ENCODE peak calls at places on chromosomes 4 and X, in eight cellular contexts. One of them, this sample, is unnamed.
A peak's percentile ranks its signal among the peaks of the same experiment; 100 is the strongest.

GRCh38 chrX:85004255-85004654 is 578 bp downstream of the APOOL start:
- DNase-seq in HEK293T: no peak
- DNase-seq in CD8-positive, alpha-beta T cell: no peak
- DNase-seq in astrocyte of the spinal cord: peak; percentile 23
- DNase-seq in DMS 273 treated with DMSO at 0.1 percent for 48 hours: no peak
- DNase-seq in NB4: peak; percentile 7
- DNase-seq in fibroblast of lung: peak; percentile 12
- DNase-seq in activated CD4-positive, alpha-beta T cell treated with anti-CD3 and anti-CD28 coated beads for 24 hours: no peak
- DNase-seq in this sample: no peak

GRCh38 chrX:151982217-151982616 is 7.7 kb upstream of the GABRE start:
- DNase-seq in fibroblast of lung: peak; percentile 59
- DNase-seq in DMS 273 treated with DMSO at 0.1 percent for 48 hours: no peak
- DNase-seq in NB4: peak; percentile 35
- DNase-seq in astrocyte of the spinal cord: peak; percentile 82
- DNase-seq in activated CD4-positive, alpha-beta T cell treated with anti-CD3 and anti-CD28 coated beads for 24 hours: no peak
- DNase-seq in HEK293T: no peak
- DNase-seq in CD8-positive, alpha-beta T cell: no peak
- DNase-seq in this sample: no peak

GRCh38 chr4:74793757-74794340 is 474 bp downstream of the BTC start:
- DNase-seq in fibroblast of lung: peak; percentile 35
- DNase-seq in CD8-positive, alpha-beta T cell: no peak
- DNase-seq in astrocyte of the spinal cord: peak; percentile 24
- DNase-seq in DMS 273 treated with DMSO at 0.1 percent for 48 hours: peak; percentile 25
- DNase-seq in activated CD4-positive, alpha-beta T cell treated with anti-CD3 and anti-CD28 coated beads for 24 hours: no peak
- DNase-seq in HEK293T: no peak
- DNase-seq in NB4: no peak
- DNase-seq in this sample: no peak

GRCh38 chr4:183766140-183766539 is 107.0 kb downstream of the TRAPPC11 start:
- DNase-seq in DMS 273 treated with DMSO at 0.1 percent for 48 hours: no peak
- DNase-seq in CD8-positive, alpha-beta T cell: no peak
- DNase-seq in HEK293T: no peak
- DNase-seq in astrocyte of the spinal cord: no peak
- DNase-seq in fibroblast of lung: no peak
- DNase-seq in activated CD4-positive, alpha-beta T cell treated with anti-CD3 and anti-CD28 coated beads for 24 hours: no peak
- DNase-seq in NB4: no peak
- DNase-seq in this sample: no peak

GRCh38 chrX:72351606-72352338 is 46.1 kb upstream of the CITED1 start:
- DNase-seq in NB4: no peak
- DNase-seq in DMS 273 treated with DMSO at 0.1 percent for 48 hours: no peak
- DNase-seq in astrocyte of the spinal cord: peak; percentile 35
- DNase-seq in HEK293T: no peak
- DNase-seq in fibroblast of lung: peak; percentile 9
- DNase-seq in CD8-positive, alpha-beta T cell: no peak
- DNase-seq in activated CD4-positive, alpha-beta T cell treated with anti-CD3 and anti-CD28 coated beads for 24 hours: no peak
- DNase-seq in this sample: no peak

GRCh38 chr4:61753739-61754138 is 553.6 kb downstream of the ADGRL3 start:
- DNase-seq in DMS 273 treated with DMSO at 0.1 percent for 48 hours: no peak
- DNase-seq in astrocyte of the spinal cord: no peak
- DNase-seq in NB4: no peak
- DNase-seq in activated CD4-positive, alpha-beta T cell treated with anti-CD3 and anti-CD28 coated beads for 24 hours: no peak
- DNase-seq in HEK293T: no peak
- DNase-seq in fibroblast of lung: no peak
- DNase-seq in CD8-positive, alpha-beta T cell: no peak
- DNase-seq in this sample: no peak

GRCh38 chr4:151854731-151855130 is 93.9 kb upstream of the GATB start:
- DNase-seq in DMS 273 treated with DMSO at 0.1 percent for 48 hours: no peak
- DNase-seq in CD8-positive, alpha-beta T cell: no peak
- DNase-seq in HEK293T: no peak
- DNase-seq in activated CD4-positive, alpha-beta T cell treated with anti-CD3 and anti-CD28 coated beads for 24 hours: no peak
- DNase-seq in astrocyte of the spinal cord: peak; percentile 19
- DNase-seq in NB4: no peak
- DNase-seq in fibroblast of lung: peak; percentile 14
- DNase-seq in this sample: no peak

GRCh38 chr4:151801547-151802516 is 41.0 kb upstream of the GATB start:
- DNase-seq in DMS 273 treated with DMSO at 0.1 percent for 48 hours: no peak
- DNase-seq in NB4: peak; percentile 49
- DNase-seq in activated CD4-positive, alpha-beta T cell treated with anti-CD3 and anti-CD28 coated beads for 24 hours: peak; percentile 52
- DNase-seq in astrocyte of the spinal cord: peak; percentile 71
- DNase-seq in fibroblast of lung: peak; percentile 55
- DNase-seq in CD8-positive, alpha-beta T cell: peak; percentile 59
- DNase-seq in HEK293T: peak; percentile 72
- DNase-seq in this sample: peak; percentile 12

GRCh38 chr4:85086721-85087120 is 120.2 kb upstream of the WDFY3 start:
- DNase-seq in activated CD4-positive, alpha-beta T cell treated with anti-CD3 and anti-CD28 coated beads for 24 hours: no peak
- DNase-seq in fibroblast of lung: no peak
- DNase-seq in astrocyte of the spinal cord: no peak
- DNase-seq in DMS 273 treated with DMSO at 0.1 percent for 48 hours: no peak
- DNase-seq in CD8-positive, alpha-beta T cell: no peak
- DNase-seq in HEK293T: no peak
- DNase-seq in NB4: no peak
- DNase-seq in this sample: no peak

GRCh38 chrX:30308263-30309138 is 689 bp downstream of the NR0B1 start:
- DNase-seq in HEK293T: peak; percentile 12
- DNase-seq in astrocyte of the spinal cord: peak; percentile 13
- DNase-seq in activated CD4-positive, alpha-beta T cell treated with anti-CD3 and anti-CD28 coated beads for 24 hours: no peak
- DNase-seq in CD8-positive, alpha-beta T cell: no peak
- DNase-seq in NB4: no peak
- DNase-seq in DMS 273 treated with DMSO at 0.1 percent for 48 hours: no peak
- DNase-seq in fibroblast of lung: peak; percentile 13
- DNase-seq in this sample: no peak

GRCh38 chrX:47849776-47850175 is 13.1 kb downstream of the ZNF81 start:
- DNase-seq in fibroblast of lung: no peak
- DNase-seq in CD8-positive, alpha-beta T cell: no peak
- DNase-seq in DMS 273 treated with DMSO at 0.1 percent for 48 hours: no peak
- DNase-seq in activated CD4-positive, alpha-beta T cell treated with anti-CD3 and anti-CD28 coated beads for 24 hours: no peak
- DNase-seq in astrocyte of the spinal cord: no peak
- DNase-seq in HEK293T: no peak
- DNase-seq in NB4: no peak
- DNase-seq in this sample: no peak

GRCh38 chrX:19682712-19683331 is 167.5 kb upstream of the MAP3K15 start:
- DNase-seq in DMS 273 treated with DMSO at 0.1 percent for 48 hours: no peak
- DNase-seq in fibroblast of lung: peak; percentile 95
- DNase-seq in NB4: peak; percentile 23
- DNase-seq in HEK293T: peak; percentile 47
- DNase-seq in CD8-positive, alpha-beta T cell: peak; percentile 72
- DNase-seq in activated CD4-positive, alpha-beta T cell treated with anti-CD3 and anti-CD28 coated beads for 24 hours: peak; percentile 40
- DNase-seq in astrocyte of the spinal cord: peak; percentile 96
- DNase-seq in this sample: no peak

GRCh38 chr4:135418353-135418752 is 1216.8 kb upstream of the PABPC4L start:
- DNase-seq in NB4: peak; percentile 10
- DNase-seq in fibroblast of lung: peak; percentile 24
- DNase-seq in CD8-positive, alpha-beta T cell: no peak
- DNase-seq in DMS 273 treated with DMSO at 0.1 percent for 48 hours: no peak
- DNase-seq in astrocyte of the spinal cord: no peak
- DNase-seq in activated CD4-positive, alpha-beta T cell treated with anti-CD3 and anti-CD28 coated beads for 24 hours: no peak
- DNase-seq in HEK293T: peak; percentile 25
- DNase-seq in this sample: no peak

GRCh38 chr4:45910511-45910910 is 213.3 kb downstream of the GABRG1 start:
- DNase-seq in NB4: no peak
- DNase-seq in activated CD4-positive, alpha-beta T cell treated with anti-CD3 and anti-CD28 coated beads for 24 hours: no peak
- DNase-seq in astrocyte of the spinal cord: no peak
- DNase-seq in fibroblast of lung: no peak
- DNase-seq in HEK293T: no peak
- DNase-seq in DMS 273 treated with DMSO at 0.1 percent for 48 hours: no peak
- DNase-seq in CD8-positive, alpha-beta T cell: no peak
- DNase-seq in this sample: no peak

GRCh38 chr4:41832961-41833360 is 84.4 kb upstream of the PHOX2B start:
- DNase-seq in astrocyte of the spinal cord: no peak
- DNase-seq in DMS 273 treated with DMSO at 0.1 percent for 48 hours: no peak
- DNase-seq in activated CD4-positive, alpha-beta T cell treated with anti-CD3 and anti-CD28 coated beads for 24 hours: no peak
- DNase-seq in HEK293T: no peak
- DNase-seq in fibroblast of lung: no peak
- DNase-seq in NB4: peak; percentile 46
- DNase-seq in CD8-positive, alpha-beta T cell: no peak
- DNase-seq in this sample: no peak

GRCh38 chr4:105197777-105198176 is 51.1 kb downstream of the TET2 start:
- DNase-seq in astrocyte of the spinal cord: peak; percentile 30
- DNase-seq in activated CD4-positive, alpha-beta T cell treated with anti-CD3 and anti-CD28 coated beads for 24 hours: no peak
- DNase-seq in HEK293T: no peak
- DNase-seq in CD8-positive, alpha-beta T cell: no peak
- DNase-seq in fibroblast of lung: no peak
- DNase-seq in DMS 273 treated with DMSO at 0.1 percent for 48 hours: no peak
- DNase-seq in NB4: no peak
- DNase-seq in this sample: no peak

This sample was measured in GM12864.